ENCODE peak calls at places on chromosomes 6 and 20, in eight cellular contexts. F is brain microvascular endothelial cell, O is NCI-H510A, P is MG63, T is NAMALWA, B is OCI-M1, D is GM23338, C is fibroblast of pulmonary artery. W is an unnamed sample.

GRCh38 chr20:60020251-60020650 is 62.0 kb downstream of the CDH26 start:
- DNase-seq in O (no peak), C (no peak), D (no peak), F (no peak), B (no peak), T (no peak), P (no peak), W (no peak)

GRCh38 chr20:32641464-32641863 is 32.3 kb downstream of the C20orf203 start:
- DNase-seq in O (no peak), D (no peak), F (no peak), B (peak), T (no peak), P (no peak), C (no peak), W (no peak)

GRCh38 chr6:64680446-64680845 is 1026.6 kb downstream of the EYS start:
- DNase-seq in T (no peak), F (peak), D (no peak), B (peak), P (no peak), C (peak), O (no peak), W (peak)

GRCh38 chr20:56722042-56722441 is 92.9 kb downstream of the TFAP2C start:
- DNase-seq in D (no peak), T (peak), C (no peak), B (peak), P (peak), O (no peak), F (no peak), W (no peak)

GRCh38 chr6:35259946-35260626 is 551 bp downstream of the ZNF76 start:
- DNase-seq in F (no peak), B (peak), O (peak), T (peak), D (peak), C (peak), P (peak), W (peak)

GRCh38 chr20:63107449-63108200 is 100.9 kb upstream of the BHLHE23 start:
- DNase-seq in F (no peak), B (no peak), P (no peak), O (no peak), C (no peak), T (no peak), D (no peak), W (no peak)

GRCh38 chr6:3138341-3138740 is 19.0 kb downstream of the TUBB2A start:
- DNase-seq in P (no peak), T (no peak), F (no peak), O (no peak), D (no peak), B (no peak), C (peak), W (peak)

GRCh38 chr6:170017603-170018274 is 266.3 kb downstream of the ERMARD start:
- DNase-seq in F (no peak), C (no peak), D (no peak), T (no peak), P (no peak), B (no peak), O (no peak), W (no peak)

GRCh38 chr20:50283922-50284810 is 93.5 kb downstream of the CEBPB start:
- DNase-seq in D (no peak), F (no peak), C (peak), P (no peak), O (no peak), T (peak), B (no peak), W (peak)

GRCh38 chr6:3751019-3751729 is at the start of gene PXDC1:
- DNase-seq in T (no peak), O (no peak), C (peak), D (peak), B (no peak), F (no peak), P (peak), W (no peak)

GRCh38 chr20:25160457-25160856 is 35.1 kb upstream of the ENTPD6 start:
- DNase-seq in D (no peak), B (no peak), T (no peak), F (no peak), C (no peak), O (no peak), P (no peak), W (no peak)

GRCh38 chr20:47336013-47336754 is 20.3 kb downstream of the ZMYND8 start:
- DNase-seq in T (no peak), F (no peak), O (no peak), C (peak), D (no peak), B (no peak), P (peak), W (peak)

GRCh38 chr6:20377623-20378265 is 23.9 kb upstream of the E2F3 start:
- DNase-seq in F (peak), P (peak), B (no peak), C (peak), D (no peak), T (peak), O (no peak), W (peak)

GRCh38 chr20:38888059-38888831 is 38.0 kb upstream of the FAM83D start:
- DNase-seq in P (no peak), D (no peak), B (no peak), T (no peak), O (no peak), C (no peak), F (no peak), W (no peak)

GRCh38 chr20:3340443-3340842 is 67.0 kb downstream of the DNAAF9 start:
- DNase-seq in D (no peak), O (no peak), T (no peak), P (no peak), F (no peak), B (peak), C (no peak), W (peak)

GRCh38 chr20:3334156-3334943 is 73.1 kb downstream of the DNAAF9 start:
- DNase-seq in D (no peak), B (no peak), P (no peak), O (no peak), T (no peak), F (no peak), C (no peak), W (no peak)

GRCh38 chr6:36721369-36722140 is 23.9 kb downstream of the RAB44 start:
- DNase-seq in C (no peak), D (no peak), F (no peak), T (no peak), B (no peak), O (no peak), P (no peak), W (no peak)

GRCh38 chr6:107314644-107315043 is 144.7 kb downstream of the PDSS2 start:
- DNase-seq in B (no peak), O (no peak), D (no peak), F (no peak), P (no peak), T (no peak), C (no peak), W (no peak)

GRCh38 chr6:53546256-53546655 is 1.4 kb upstream of the GCLC start:
- DNase-seq in P (no peak), D (no peak), C (no peak), T (no peak), O (no peak), B (no peak), F (no peak), W (peak)

GRCh38 chr6:90078513-90079289 is 184.4 kb downstream of the GJA10 start:
- DNase-seq in P (no peak), C (no peak), B (peak), O (no peak), D (peak), T (no peak), F (no peak), W (peak)

GRCh38 chr6:32825966-32826365 is 9.2 kb upstream of the HLA-DOB start:
- DNase-seq in O (no peak), P (no peak), D (peak), C (peak), B (peak), T (no peak), F (peak), W (peak)

GRCh38 chr6:29447670-29448069 is 8.6 kb downstream of the OR10C1 start:
- DNase-seq in P (peak), C (no peak), F (peak), D (peak), O (no peak), B (no peak), T (no peak), W (no peak)

GRCh38 chr6:121510568-121511177 is 75.2 kb downstream of the GJA1 start:
- DNase-seq in T (no peak), C (peak), O (no peak), D (no peak), B (no peak), F (no peak), P (no peak), W (peak)